ENCODE peak calls at places on chromosomes 3 and 15, in four cellular contexts. One of them, this sample, is unnamed.

GRCh38 chr3:143751643-143752178 is 96.6 kb downstream of the SLC9A9 start:
- DNase-seq in A673: no peak
- DNase-seq in spleen: no peak
- DNase-seq in epithelial cell of esophagus: no peak
- DNase-seq in this sample: no peak

GRCh38 chr3:82293867-82294266 is 532.4 kb upstream of the GBE1 start:
- DNase-seq in A673: no peak
- DNase-seq in spleen: no peak
- DNase-seq in epithelial cell of esophagus: no peak
- DNase-seq in this sample: no peak

GRCh38 chr3:141064255-141064926 is 13.2 kb downstream of the SPSB4 start:
- DNase-seq in A673: no peak
- DNase-seq in spleen: no peak
- DNase-seq in epithelial cell of esophagus: no peak
- DNase-seq in this sample: no peak

GRCh38 chr3:153768559-153769469 is 352.4 kb upstream of the ARHGEF26 start:
- DNase-seq in A673: peak; percentile 75
- DNase-seq in spleen: peak; percentile 71
- DNase-seq in epithelial cell of esophagus: peak; percentile 78
- DNase-seq in this sample: peak; percentile 12

GRCh38 chr3:168269019-168269418 is 173.3 kb upstream of the GOLIM4 start:
- DNase-seq in A673: no peak
- DNase-seq in spleen: no peak
- DNase-seq in epithelial cell of esophagus: no peak
- DNase-seq in this sample: no peak

GRCh38 chr3:27507515-27508266 is 23.5 kb upstream of the SLC4A7 start:
- DNase-seq in A673: no peak
- DNase-seq in spleen: no peak
- DNase-seq in epithelial cell of esophagus: peak; percentile 86
- DNase-seq in this sample: no peak

GRCh38 chr3:129356756-129357425 is 71.5 kb downstream of the EFCAB12 start:
- DNase-seq in A673: no peak
- DNase-seq in spleen: no peak
- DNase-seq in epithelial cell of esophagus: no peak
- DNase-seq in this sample: no peak

GRCh38 chr3:117752984-117753717 is 1043.6 kb downstream of the TUSC7 start:
- DNase-seq in A673: peak; percentile 11
- DNase-seq in spleen: no peak
- DNase-seq in epithelial cell of esophagus: peak; percentile 76
- DNase-seq in this sample: no peak

GRCh38 chr3:58609990-58610389 is 32.8 kb upstream of the FAM107A start:
- DNase-seq in A673: no peak
- DNase-seq in spleen: no peak
- DNase-seq in epithelial cell of esophagus: no peak
- DNase-seq in this sample: no peak

GRCh38 chr3:48128779-48129178 is 59.4 kb downstream of the CDC25A start:
- DNase-seq in A673: no peak
- DNase-seq in spleen: no peak
- DNase-seq in epithelial cell of esophagus: peak; percentile 80
- DNase-seq in this sample: no peak

GRCh38 chr15:33448961-33449611 is 138.3 kb downstream of the RYR3 start:
- DNase-seq in A673: no peak
- DNase-seq in spleen: no peak
- DNase-seq in epithelial cell of esophagus: peak; percentile 83
- DNase-seq in this sample: no peak

GRCh38 chr3:143207338-143207961 is 87.9 kb downstream of the CHST2 start:
- DNase-seq in A673: no peak
- DNase-seq in spleen: no peak
- DNase-seq in epithelial cell of esophagus: no peak
- DNase-seq in this sample: no peak

GRCh38 chr15:28873585-28874139 is 12.1 kb upstream of the APBA2 start:
- DNase-seq in A673: no peak
- DNase-seq in spleen: peak; percentile 39
- DNase-seq in epithelial cell of esophagus: no peak
- DNase-seq in this sample: no peak

GRCh38 chr15:43215961-43216360 is 4.9 kb downstream of the EPB42 start:
- DNase-seq in A673: no peak
- DNase-seq in spleen: no peak
- DNase-seq in epithelial cell of esophagus: peak; percentile 76
- DNase-seq in this sample: no peak

GRCh38 chr3:14282706-14283075 is 104.1 kb downstream of the LSM3 start:
- DNase-seq in A673: no peak
- DNase-seq in spleen: no peak
- DNase-seq in epithelial cell of esophagus: no peak
- DNase-seq in this sample: no peak

GRCh38 chr3:28738425-28738824 is 389.8 kb upstream of the AZI2 start:
- DNase-seq in A673: no peak
- DNase-seq in spleen: no peak
- DNase-seq in epithelial cell of esophagus: no peak
- DNase-seq in this sample: no peak

GRCh38 chr3:58521002-58521670 is 15.9 kb downstream of the ACOX2 start:
- DNase-seq in A673: no peak
- DNase-seq in spleen: no peak
- DNase-seq in epithelial cell of esophagus: no peak
- DNase-seq in this sample: no peak

GRCh38 chr3:12817341-12817705 is 20.8 kb downstream of the CAND2 start:
- DNase-seq in A673: no peak
- DNase-seq in spleen: peak; percentile 75
- DNase-seq in epithelial cell of esophagus: no peak
- DNase-seq in this sample: no peak

GRCh38 chr15:29825205-29825604 is 2.9 kb upstream of the TJP1 start:
- DNase-seq in A673: peak; percentile 81
- DNase-seq in spleen: no peak
- DNase-seq in epithelial cell of esophagus: no peak
- DNase-seq in this sample: no peak

GRCh38 chr3:158983480-158983879 is 181.6 kb downstream of the MFSD1 start:
- DNase-seq in A673: no peak
- DNase-seq in spleen: no peak
- DNase-seq in epithelial cell of esophagus: no peak
- DNase-seq in this sample: no peak

GRCh38 chr3:162525052-162525451 is 1028.4 kb downstream of the OTOL1 start:
- DNase-seq in A673: no peak
- DNase-seq in spleen: no peak
- DNase-seq in epithelial cell of esophagus: peak; percentile 7
- DNase-seq in this sample: no peak

GRCh38 chr3:194928183-194928736 is 242.6 kb downstream of the FAM43A start:
- DNase-seq in A673: peak; percentile 40
- DNase-seq in spleen: no peak
- DNase-seq in epithelial cell of esophagus: peak; percentile 73
- DNase-seq in this sample: no peak

GRCh38 chr15:29674661-29675533 is 147.4 kb downstream of the TJP1 start:
- DNase-seq in A673: peak; percentile 57
- DNase-seq in spleen: peak; percentile 70
- DNase-seq in epithelial cell of esophagus: peak; percentile 37
- DNase-seq in this sample: peak; percentile 90

GRCh38 chr15:35549567-35549966 is 3.6 kb upstream of the DPH6 start:
- DNase-seq in A673: no peak
- DNase-seq in spleen: no peak
- DNase-seq in epithelial cell of esophagus: no peak
- DNase-seq in this sample: no peak

GRCh38 chr3:151468284-151468917 is 7.5 kb upstream of the IGSF10 start:
- DNase-seq in A673: peak; percentile 81
- DNase-seq in spleen: no peak
- DNase-seq in epithelial cell of esophagus: peak; percentile 73
- DNase-seq in this sample: peak; percentile 28

GRCh38 chr15:73172508-73172907 is 120.2 kb downstream of the NEO1 start:
- DNase-seq in A673: no peak
- DNase-seq in spleen: no peak
- DNase-seq in epithelial cell of esophagus: no peak
- DNase-seq in this sample: no peak

DNA sequence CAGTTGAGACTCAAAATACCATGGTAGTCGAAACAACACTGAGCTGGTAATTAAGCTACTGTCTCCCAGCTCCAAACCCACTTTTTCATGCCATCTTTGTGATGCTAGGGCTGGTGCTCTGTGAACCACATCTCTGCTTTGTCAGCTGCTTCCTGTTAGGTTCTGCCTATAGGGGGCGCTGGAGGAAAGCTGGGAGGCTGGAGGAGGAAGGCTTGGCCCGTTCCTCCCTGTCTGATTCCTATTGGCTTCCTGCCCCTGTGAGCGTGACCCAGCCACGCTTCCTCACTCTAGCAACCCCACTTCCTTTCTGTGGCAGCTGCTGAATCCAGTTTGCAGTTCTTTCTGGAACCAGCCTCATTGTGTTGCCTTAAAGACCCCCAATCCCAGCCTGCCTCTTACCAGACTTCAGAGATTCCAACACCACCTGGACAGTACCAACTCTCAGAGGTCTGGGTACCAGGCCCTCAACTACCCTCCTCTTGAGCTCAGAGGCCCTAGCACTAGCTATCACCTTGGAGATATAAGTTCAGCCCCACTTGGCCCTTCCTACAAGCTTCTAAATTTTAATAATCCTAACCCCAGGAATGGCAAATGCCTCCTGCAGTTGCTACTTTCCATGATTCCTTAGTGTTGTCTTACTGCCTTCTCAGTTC is 120.9 kb downstream of the ERC2 start:
- DNase-seq in A673: peak; percentile 19
- DNase-seq in spleen: no peak
- DNase-seq in epithelial cell of esophagus: no peak
- DNase-seq in this sample: peak; percentile 10
- TF ChIP-seq CTCF in A673: peak; percentile 54
- TF ChIP-seq CTCF in spleen: no peak
- TF ChIP-seq CTCF in epithelial cell of esophagus: peak; percentile 36
- TF ChIP-seq CTCF in this sample: peak; percentile 49

GRCh38 chr3:126646662-126647061 is 8.3 kb downstream of the TXNRD3 start:
- DNase-seq in A673: peak; percentile 48
- DNase-seq in spleen: no peak
- DNase-seq in epithelial cell of esophagus: peak; percentile 9
- DNase-seq in this sample: no peak

GRCh38 chr3:126654571-126655393 is at the start of gene TXNRD3:
- DNase-seq in A673: peak; percentile 59
- DNase-seq in spleen: peak; percentile 91
- DNase-seq in epithelial cell of esophagus: peak; percentile 83
- DNase-seq in this sample: peak; percentile 85

DNA sequence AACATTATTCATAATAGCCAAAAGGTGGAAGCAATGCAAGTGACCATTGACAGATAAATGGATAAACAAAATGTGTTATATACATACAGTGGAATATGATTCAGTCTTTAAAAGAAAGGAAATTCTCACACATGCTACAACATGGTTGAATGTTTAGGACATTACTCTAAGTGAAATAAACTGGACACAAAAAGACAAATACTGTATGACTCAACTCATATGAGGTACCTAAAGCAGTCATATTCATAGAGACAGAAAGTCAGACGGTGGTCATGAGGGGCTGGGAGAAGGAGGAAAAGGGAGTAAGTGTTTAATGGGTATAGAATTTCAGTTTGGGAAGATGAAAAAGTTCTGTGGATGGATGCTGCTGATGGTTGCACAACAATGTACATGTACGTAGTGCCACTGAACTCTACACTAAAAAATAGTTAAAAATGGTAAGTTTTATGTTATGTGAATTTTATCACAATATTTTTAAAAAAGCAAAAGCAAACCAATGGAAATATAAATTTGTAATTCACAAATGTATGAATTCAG is 5.3 kb downstream of the TXNRD3 start:
- DNase-seq in A673: no peak
- DNase-seq in spleen: no peak
- DNase-seq in epithelial cell of esophagus: peak; percentile 79
- DNase-seq in this sample: no peak
- TF ChIP-seq CTCF in A673: no peak
- TF ChIP-seq CTCF in spleen: no peak
- TF ChIP-seq CTCF in epithelial cell of esophagus: no peak
- TF ChIP-seq CTCF in this sample: no peak

DNA sequence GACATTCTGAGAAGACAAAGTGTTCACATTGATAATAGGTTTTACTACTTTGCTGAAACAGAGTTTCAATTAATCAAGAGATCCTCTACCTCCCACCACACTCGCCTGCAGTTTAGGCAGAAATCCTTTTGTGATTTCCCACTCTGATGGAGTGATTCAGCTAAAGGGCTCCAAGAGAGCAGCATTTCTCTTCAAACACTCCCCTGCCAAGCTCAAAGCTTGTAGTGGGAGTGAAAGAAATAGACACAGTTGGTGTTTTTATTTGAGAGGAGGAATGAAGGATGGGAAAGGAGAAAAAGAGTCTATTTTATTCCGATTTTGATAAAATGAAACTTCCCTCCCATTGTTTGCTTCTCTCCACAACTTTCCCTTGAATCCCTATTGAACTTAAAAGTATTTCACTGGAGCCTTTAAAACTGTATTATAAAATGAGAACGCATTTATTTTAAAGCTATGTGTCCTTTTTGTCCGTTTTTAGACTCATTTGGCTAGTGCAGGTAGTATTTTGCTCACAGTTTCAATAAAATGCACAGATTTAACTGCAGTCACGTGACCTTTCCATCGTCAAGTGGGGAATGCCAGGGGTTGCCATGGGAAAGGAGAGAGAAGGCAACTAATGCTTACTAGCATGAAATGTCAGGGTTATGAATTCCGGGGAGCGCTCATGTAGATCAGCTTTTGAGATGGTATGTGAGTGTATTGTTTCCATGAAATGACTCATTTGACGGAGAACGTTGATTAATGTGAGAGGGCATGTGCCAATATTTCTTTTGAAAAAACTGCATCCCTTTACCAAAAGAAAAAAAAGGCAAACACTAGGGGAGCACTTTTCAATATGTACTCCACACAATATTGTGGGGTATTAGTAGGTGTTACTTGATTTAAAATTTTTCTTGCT is 7.7 kb upstream of the OSBPL11 start:
- DNase-seq in A673: peak; percentile 69
- DNase-seq in spleen: no peak
- DNase-seq in epithelial cell of esophagus: peak; percentile 87
- DNase-seq in this sample: no peak
- TF ChIP-seq CTCF in A673: peak; percentile 45
- TF ChIP-seq CTCF in spleen: no peak
- TF ChIP-seq CTCF in epithelial cell of esophagus: no peak
- TF ChIP-seq CTCF in this sample: peak; percentile 16

DNA sequence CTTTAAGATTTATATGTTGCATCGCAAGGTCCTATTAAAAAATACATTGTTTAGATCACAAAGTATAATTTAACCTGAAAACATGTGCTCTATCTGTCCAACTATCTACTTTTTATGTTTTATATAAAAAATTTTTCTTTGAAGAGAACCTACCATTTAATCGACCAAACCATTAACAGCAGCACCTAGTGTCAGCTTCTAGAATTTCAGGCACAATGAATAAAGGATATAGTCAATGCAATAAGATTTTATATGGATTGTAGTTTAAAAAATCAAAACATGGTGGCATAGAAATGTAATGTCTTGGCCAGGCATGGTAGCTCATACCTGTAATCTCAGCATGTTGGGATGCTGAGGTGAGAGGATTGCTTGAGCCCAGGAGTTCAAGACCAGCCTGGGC is 313.7 kb downstream of the GAP43 start:
- DNase-seq in A673: peak; percentile 51
- DNase-seq in spleen: no peak
- DNase-seq in epithelial cell of esophagus: peak; percentile 8
- DNase-seq in this sample: no peak
- TF ChIP-seq CTCF in A673: peak; percentile 64
- TF ChIP-seq CTCF in spleen: no peak
- TF ChIP-seq CTCF in epithelial cell of esophagus: peak; percentile 51
- TF ChIP-seq CTCF in this sample: peak; percentile 50

DNA sequence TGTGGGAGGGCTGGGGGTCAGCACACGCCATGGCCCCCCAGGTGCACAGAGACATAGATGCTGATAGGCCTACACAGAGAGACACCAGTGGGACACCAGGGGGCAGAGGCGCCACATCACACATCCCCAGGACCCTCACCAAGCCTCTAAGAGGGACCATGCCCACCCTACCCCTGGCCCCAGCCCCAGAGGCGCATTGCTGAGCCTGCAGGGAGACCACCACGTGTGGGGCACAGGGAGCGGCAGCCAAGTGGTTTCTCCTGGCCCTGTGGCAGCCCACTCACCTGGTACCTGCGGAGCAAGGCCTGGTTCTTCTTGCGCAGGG is 1.2 kb downstream of the CCDC9B start:
- DNase-seq in A673: no peak
- DNase-seq in spleen: no peak
- DNase-seq in epithelial cell of esophagus: no peak
- DNase-seq in this sample: no peak
- TF ChIP-seq CTCF in A673: peak; percentile 44
- TF ChIP-seq CTCF in spleen: no peak
- TF ChIP-seq CTCF in epithelial cell of esophagus: no peak
- TF ChIP-seq CTCF in this sample: no peak